ENCODE peak calls at places on chromosomes 13 and 19, in nine cellular contexts. F is hepatocyte, U is heart left ventricle, Q is vagina, C is keratinocyte, E is neural progenitor cell, V is sigmoid colon, Y is HCT116, H is uterus. I is an unnamed sample.

GRCh38 chr19:18856385-18857126 is 24.8 kb downstream of the UPF1 start:
- DNase-seq in Y (no peak), Q (no peak), C (no peak), H (no peak), U (no peak), E (peak), F (peak), V (no peak), I (no peak)

GRCh38 chr13:30113983-30114491 is 193.3 kb downstream of the KATNAL1 start:
- DNase-seq in F (peak), V (no peak), H (peak), E (peak), Q (no peak), C (no peak), U (no peak), Y (no peak), I (no peak)

GRCh38 chr13:53121131-53121773 is 92.6 kb downstream of the OLFM4 start:
- DNase-seq in Y (no peak), C (no peak), V (no peak), H (no peak), U (no peak), Q (no peak), F (no peak), E (no peak), I (no peak)

GRCh38 chr13:93473441-93474270 is 247.0 kb downstream of the GPC6 start:
- DNase-seq in H (no peak), Y (no peak), C (no peak), U (no peak), Q (no peak), E (no peak), F (no peak), V (no peak), I (no peak)

GRCh38 chr19:3687774-3688706 is 12.2 kb downstream of the PIP5K1C start:
- DNase-seq in Y (no peak), V (no peak), Q (no peak), E (peak), H (no peak), C (no peak), U (no peak), F (peak), I (peak)

GRCh38 chr13:110137677-110138008 is 169.3 kb downstream of the COL4A1 start:
- DNase-seq in Q (no peak), E (peak), U (peak), V (no peak), F (peak), C (no peak), H (peak), Y (peak), I (peak)

GRCh38 chr19:29273000-29273691 is 60.2 kb upstream of the UQCRFS1 start:
- DNase-seq in F (no peak), C (no peak), Y (no peak), H (no peak), Q (peak), V (peak), E (no peak), U (no peak), I (no peak)

GRCh38 chr13:108859202-108860012 is 230.0 kb downstream of the MYO16 start:
- DNase-seq in C (no peak), E (no peak), Y (no peak), F (peak), V (no peak), Q (no peak), H (no peak), U (no peak), I (no peak)

GRCh38 chr13:85313761-85314503 is 485.3 kb downstream of the SLITRK6 start:
- DNase-seq in Q (no peak), E (no peak), U (no peak), V (no peak), C (peak), F (peak), H (no peak), Y (peak), I (no peak)

GRCh38 chr13:53189162-53189561 is 160.5 kb downstream of the OLFM4 start:
- DNase-seq in E (no peak), V (no peak), Y (no peak), H (no peak), Q (no peak), F (no peak), U (no peak), C (no peak), I (no peak)

GRCh38 chr19:33781996-33782395 is 14.7 kb upstream of the KCTD15 start:
- DNase-seq in Y (no peak), V (no peak), F (no peak), H (no peak), C (no peak), U (no peak), E (no peak), Q (no peak), I (no peak)

GRCh38 chr19:5145521-5146511 is 176.9 kb downstream of the KDM4B start:
- DNase-seq in C (no peak), Q (no peak), V (no peak), Y (no peak), E (no peak), U (peak), H (no peak), F (no peak), I (no peak)

GRCh38 chr13:84076280-84076679 is 194.0 kb upstream of the SLITRK1 start:
- DNase-seq in Y (no peak), H (no peak), V (no peak), Q (no peak), U (no peak), F (no peak), C (no peak), E (no peak), I (no peak)

GRCh38 chr13:82011355-82011754 is 1670.4 kb upstream of the SPRY2 start:
- DNase-seq in F (no peak), Q (no peak), H (no peak), C (no peak), V (no peak), E (no peak), U (no peak), Y (no peak), I (no peak)

GRCh38 chr13:46751811-46752635 is 44.9 kb downstream of the ESD start:
- DNase-seq in E (peak), H (no peak), U (no peak), F (no peak), C (no peak), V (no peak), Q (no peak), Y (no peak), I (no peak)

GRCh38 chr19:44554641-44555246 is 25.3 kb upstream of the CEACAM20 start:
- DNase-seq in V (no peak), H (no peak), F (no peak), Y (no peak), E (no peak), U (no peak), C (no peak), Q (no peak), I (no peak)

GRCh38 chr19:19545128-19545591 is 7.1 kb downstream of the CILP2 start:
- DNase-seq in Y (no peak), E (no peak), F (no peak), C (no peak), Q (no peak), U (no peak), H (no peak), V (no peak), I (no peak)

GRCh38 chr13:29993716-29994488 is 143.5 kb upstream of the UBL3 start:
- DNase-seq in Y (no peak), Q (no peak), C (no peak), F (no peak), U (no peak), E (no peak), V (no peak), H (no peak), I (no peak)

GRCh38 chr19:13149628-13150186 is 468 bp downstream of the STX10 start:
- DNase-seq in Q (no peak), F (peak), V (peak), Y (no peak), H (no peak), E (peak), U (peak), C (no peak), I (peak)

GRCh38 chr19:13150187-13150918 is at the start of the genes IER2 and STX10:
- DNase-seq in U (peak), H (peak), V (peak), E (peak), Q (no peak), Y (no peak), C (no peak), F (peak), I (peak)

GRCh38 chr19:13143135-13143534 is 7.0 kb downstream of the STX10 start:
- DNase-seq in F (no peak), E (no peak), U (no peak), Y (no peak), H (no peak), Q (no peak), V (no peak), C (no peak), I (no peak)

GRCh38 chr19:13150919-13151604 is 851 bp downstream of the IER2 start:
- DNase-seq in U (no peak), C (no peak), F (peak), E (peak), V (no peak), Y (no peak), H (peak), Q (no peak), I (peak)

GRCh38 chr19:13146763-13147563 is 3.2 kb downstream of the STX10 start:
- DNase-seq in Y (no peak), H (no peak), Q (no peak), C (no peak), E (no peak), U (no peak), V (no peak), F (no peak), I (no peak)
- H3K27ac ChIP-seq in Y (peak), H (no peak), Q (no peak), C (no peak), E (no peak), U (no peak), V (no peak), F (no peak), I (no peak)

GRCh38 chr19:12840091-12841079 is 2.1 kb downstream of the MAST1 start:
- DNase-seq in C (peak), V (no peak), Q (no peak), F (peak), U (no peak), E (peak), H (peak), Y (peak), I (peak)
- TF ChIP-seq CTCF in C (no peak), V (no peak), Q (no peak), F (no peak), U (no peak), E (peak), H (no peak), Y (no peak), I (no peak)

DNA sequence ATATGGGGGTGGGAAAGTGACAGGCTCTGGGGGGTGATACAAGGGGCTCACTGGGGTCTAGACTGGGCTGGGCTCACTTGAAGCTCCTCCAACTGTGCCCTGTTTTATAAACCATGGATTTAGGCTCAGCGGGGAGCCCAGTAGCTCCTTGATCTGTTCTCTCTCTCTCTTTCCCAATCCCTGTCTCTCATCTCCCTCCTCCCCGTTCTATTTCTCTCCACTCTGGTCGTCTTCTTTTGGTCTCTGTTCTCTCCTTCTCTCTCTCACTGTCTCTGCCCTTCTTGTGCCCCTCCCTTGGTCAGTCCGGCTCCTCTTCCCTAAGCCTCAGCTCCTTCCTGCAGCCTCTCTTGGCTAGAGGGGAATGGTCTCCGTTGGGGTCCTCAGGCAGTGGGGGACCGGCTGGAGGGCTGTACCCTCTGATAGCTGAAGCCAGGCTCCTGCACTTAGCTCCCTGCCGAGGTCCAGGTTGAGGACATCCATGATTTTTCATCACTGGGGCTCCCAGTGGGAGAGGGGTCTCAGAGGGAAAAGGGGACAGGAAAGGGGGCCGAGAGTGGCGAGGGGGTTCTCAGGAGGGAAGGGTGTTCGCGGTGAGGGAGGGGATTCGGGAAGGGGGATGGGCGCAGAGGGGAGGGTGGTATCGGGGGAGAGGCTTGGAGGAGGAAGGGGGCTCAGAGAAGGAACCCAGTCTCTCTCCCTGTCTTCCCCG is 8.5 kb downstream of the UNC13A start:
- DNase-seq in V (no peak), Q (no peak), C (no peak), F (no peak), H (no peak), Y (no peak), U (no peak), E (peak), I (no peak)
- H3K27ac ChIP-seq in V (peak), Q (peak), C (no peak), F (no peak), H (peak), Y (peak), U (peak), E (no peak), I (no peak)

GRCh38 chr13:66195238-66195637 is 1034.9 kb downstream of the PCDH9 start:
- DNase-seq in U (no peak), V (no peak), C (no peak), Y (no peak), H (no peak), Q (no peak), E (no peak), F (no peak), I (no peak)

GRCh38 chr13:66205807-66206206 is 1024.3 kb downstream of the PCDH9 start:
- DNase-seq in H (no peak), Q (no peak), U (no peak), Y (no peak), C (no peak), V (no peak), E (no peak), F (no peak), I (no peak)

GRCh38 chr13:66200555-66200954 is 1029.6 kb downstream of the PCDH9 start:
- DNase-seq in U (no peak), C (no peak), Y (no peak), F (no peak), H (no peak), Q (no peak), V (no peak), E (no peak), I (no peak)
- TF ChIP-seq CTCF in U (no peak), C (no peak), Y (no peak), F (peak), H (no peak), Q (no peak), V (no peak), E (no peak), I (no peak)

GRCh38 chr19:46903458-46903857 is 42.7 kb downstream of the ARHGAP35 start:
- DNase-seq in V (no peak), Q (no peak), F (no peak), E (no peak), C (no peak), Y (no peak), H (no peak), U (no peak), I (no peak)
- H3K27ac ChIP-seq in V (no peak), Q (peak), F (peak), E (no peak), C (peak), Y (peak), H (peak), U (peak), I (no peak)

DNA sequence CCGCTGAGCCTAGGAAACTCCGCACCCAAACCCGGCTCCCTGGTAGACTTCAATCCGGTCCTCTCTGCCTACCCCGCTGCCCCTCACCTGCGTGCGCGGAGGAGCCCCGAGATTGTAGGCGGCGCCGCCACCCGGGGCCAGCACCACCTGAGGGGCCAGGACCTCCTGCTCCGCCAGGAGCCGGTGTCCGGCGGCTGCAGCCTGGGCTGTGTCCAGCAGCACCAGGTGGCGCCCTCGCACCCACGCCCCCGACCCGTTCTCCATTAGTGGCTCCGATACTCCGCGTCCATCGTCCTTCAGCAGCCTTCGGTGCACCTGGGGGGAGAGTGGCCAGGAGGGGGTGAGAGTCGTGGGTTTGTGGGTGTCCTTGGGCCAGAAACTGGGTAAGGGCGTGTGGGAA is 18.5 kb downstream of the MAN2B1 start:
- DNase-seq in V (no peak), C (no peak), E (no peak), Q (no peak), U (no peak), H (peak), Y (no peak), F (no peak), I (no peak)
- TF ChIP-seq CTCF in V (no peak), C (no peak), E (peak), Q (no peak), U (no peak), H (no peak), Y (no peak), F (peak), I (peak)

I was measured in right lobe of liver.